ENCODE peak calls at places on chromosomes 12 and 14, in six cellular contexts. S is WTC11, A is H1, Q is K562, C is HepG2, H is endothelial cell of umbilical vein. T is an unnamed sample.

GRCh38 chr14:87461704-87462103 is 531.3 kb downstream of the GALC start:
- DNase-seq in S (no peak), A (no peak), Q (no peak), C (no peak), H (no peak), T (no peak)

GRCh38 chr12:5003025-5003666 is 40.5 kb upstream of the KCNA5 start:
- DNase-seq in S (peak), A (peak), Q (peak), C (peak), H (peak), T (peak)

GRCh38 chr14:61326149-61326548 is 4.8 kb downstream of the PRKCH start:
- DNase-seq in S (no peak), A (no peak), Q (no peak), C (no peak), H (no peak), T (no peak)

GRCh38 chr12:24911284-24911791 is 37.6 kb downstream of the BCAT1 start:
- DNase-seq in S (no peak), A (no peak), Q (no peak), C (peak), H (peak), T (peak)

GRCh38 chr12:505221-505620 is 45.5 kb downstream of the B4GALNT3 start:
- DNase-seq in S (no peak), A (no peak), Q (no peak), C (no peak), H (no peak), T (no peak)

GRCh38 chr12:80053048-80053790 is 46.1 kb upstream of the OTOGL start:
- DNase-seq in S (no peak), A (no peak), Q (no peak), C (no peak), H (peak), T (no peak)

GRCh38 chr14:24310666-24311604 is at the start of gene LTB4R:
- DNase-seq in S (peak), A (no peak), Q (no peak), C (no peak), H (peak), T (no peak)

GRCh38 chr12:101695698-101696097 is 1.7 kb upstream of the CHPT1 start:
- DNase-seq in S (no peak), A (no peak), Q (no peak), C (peak), H (no peak), T (no peak)

GRCh38 chr12:105417732-105418131 is 87.2 kb downstream of the C12orf75 start:
- DNase-seq in S (no peak), A (no peak), Q (no peak), C (no peak), H (no peak), T (no peak)

GRCh38 chr12:91180577-91180976 is 2.0 kb downstream of the DCN start:
- DNase-seq in S (no peak), A (no peak), Q (no peak), C (no peak), H (peak), T (no peak)

GRCh38 chr14:76908834-76909233 is 82.6 kb downstream of the LRRC74A start:
- DNase-seq in S (no peak), A (no peak), Q (no peak), C (no peak), H (no peak), T (peak)

GRCh38 chr14:103625361-103626095 is 3.5 kb upstream of the KLC1 start:
- DNase-seq in S (no peak), A (no peak), Q (no peak), C (no peak), H (no peak), T (no peak)

GRCh38 chr14:68680541-68681051 is 112.3 kb downstream of the ZFP36L1 start:
- DNase-seq in S (no peak), A (no peak), Q (no peak), C (no peak), H (no peak), T (no peak)

GRCh38 chr14:61322011-61322798 is 826 bp downstream of the PRKCH start:
- DNase-seq in S (peak), A (no peak), Q (no peak), C (no peak), H (no peak), T (peak)

GRCh38 chr12:49560695-49561094 is 7.2 kb downstream of the MCRS1 start:
- DNase-seq in S (no peak), A (no peak), Q (no peak), C (no peak), H (no peak), T (no peak)

GRCh38 chr12:84058136-84058535 is 854.5 kb downstream of the SLC6A15 start:
- DNase-seq in S (no peak), A (no peak), Q (no peak), C (no peak), H (no peak), T (no peak)

GRCh38 chr12:124030510-124030909 is 57.5 kb downstream of the ZNF664 start:
- DNase-seq in S (no peak), A (no peak), Q (peak), C (no peak), H (peak), T (no peak)

GRCh38 chr12:62263956-62264355 is 3.8 kb downstream of the USP15 start:
- DNase-seq in S (no peak), A (no peak), Q (no peak), C (no peak), H (no peak), T (no peak)

GRCh38 chr12:109732321-109733305 is 19.0 kb downstream of the FAM222A start:
- DNase-seq in S (peak), A (no peak), Q (no peak), C (no peak), H (no peak), T (no peak)

GRCh38 chr12:77584860-77585259 is 245.8 kb upstream of the NAV3 start:
- DNase-seq in S (no peak), A (no peak), Q (no peak), C (no peak), H (no peak), T (no peak)

GRCh38 chr12:25051583-25052190 is 102.8 kb upstream of the BCAT1 start:
- DNase-seq in S (no peak), A (no peak), Q (no peak), C (no peak), H (no peak), T (no peak)

GRCh38 chr14:23163830-23164229 is 19.6 kb downstream of the SLC7A8 start:
- DNase-seq in S (no peak), A (no peak), Q (no peak), C (no peak), H (no peak), T (no peak)

GRCh38 chr14:78141590-78141989 is 28.6 kb upstream of the NRXN3 start:
- DNase-seq in S (no peak), A (no peak), Q (no peak), C (no peak), H (no peak), T (no peak)

GRCh38 chr14:102206901-102207300 is 67.2 kb downstream of the WDR20 start:
- DNase-seq in S (no peak), A (no peak), Q (no peak), C (no peak), H (no peak), T (no peak)

GRCh38 chr12:27076468-27076867 is 5.9 kb downstream of the C12orf71 start:
- DNase-seq in S (no peak), A (no peak), Q (no peak), C (no peak), H (no peak), T (no peak)
- TF ChIP-seq JUN in S (no peak), A (no peak), Q (no peak), C (no peak), H (no peak), T (no peak)

DNA sequence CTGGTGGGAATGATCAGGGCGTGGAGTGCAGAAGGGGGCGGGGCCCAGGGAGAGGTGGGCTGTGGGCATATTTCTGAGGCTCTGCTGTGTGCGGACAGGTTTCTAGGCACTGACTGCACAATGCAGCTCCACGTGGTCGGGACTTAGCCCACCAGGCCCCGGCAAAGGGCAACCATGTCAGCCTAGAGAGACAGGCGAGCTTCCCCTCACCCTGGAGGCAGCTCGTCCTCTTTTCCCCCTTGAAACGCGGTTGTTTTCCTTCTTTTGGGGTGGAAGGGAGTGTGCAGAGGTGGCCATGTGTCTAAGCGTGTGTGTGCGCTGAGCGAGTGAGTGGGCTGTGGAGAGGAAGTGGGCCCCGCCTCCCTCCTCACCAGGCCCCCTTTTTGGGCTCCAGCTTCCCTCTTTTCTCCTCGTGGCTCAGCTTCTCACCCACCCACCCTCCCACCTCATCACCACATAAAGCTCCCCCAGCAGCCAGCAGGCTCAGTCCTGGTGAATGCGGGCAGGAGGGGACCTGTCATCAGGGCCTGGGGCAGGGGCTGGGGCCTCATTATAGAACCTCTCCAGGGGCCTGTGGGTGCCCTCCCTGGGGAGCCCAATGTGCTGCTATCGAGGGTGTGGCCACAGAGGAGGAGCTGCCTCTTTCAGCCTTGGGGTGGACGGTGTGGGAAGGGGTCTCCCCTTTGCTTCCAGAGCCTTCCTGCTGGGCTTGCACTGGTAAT is 22.0 kb downstream of the LRTM2 start:
- DNase-seq in S (peak), A (no peak), Q (no peak), C (no peak), H (no peak), T (no peak)
- TF ChIP-seq JUN in S (no peak), A (no peak), Q (no peak), C (no peak), H (no peak), T (no peak)

GRCh38 chr14:105021656-105022275 is 883 bp upstream of the CDCA4 start:
- DNase-seq in S (peak), A (no peak), Q (peak), C (peak), H (no peak), T (peak)
- TF ChIP-seq JUN in S (no peak), A (no peak), Q (no peak), C (no peak), H (no peak), T (peak)

DNA sequence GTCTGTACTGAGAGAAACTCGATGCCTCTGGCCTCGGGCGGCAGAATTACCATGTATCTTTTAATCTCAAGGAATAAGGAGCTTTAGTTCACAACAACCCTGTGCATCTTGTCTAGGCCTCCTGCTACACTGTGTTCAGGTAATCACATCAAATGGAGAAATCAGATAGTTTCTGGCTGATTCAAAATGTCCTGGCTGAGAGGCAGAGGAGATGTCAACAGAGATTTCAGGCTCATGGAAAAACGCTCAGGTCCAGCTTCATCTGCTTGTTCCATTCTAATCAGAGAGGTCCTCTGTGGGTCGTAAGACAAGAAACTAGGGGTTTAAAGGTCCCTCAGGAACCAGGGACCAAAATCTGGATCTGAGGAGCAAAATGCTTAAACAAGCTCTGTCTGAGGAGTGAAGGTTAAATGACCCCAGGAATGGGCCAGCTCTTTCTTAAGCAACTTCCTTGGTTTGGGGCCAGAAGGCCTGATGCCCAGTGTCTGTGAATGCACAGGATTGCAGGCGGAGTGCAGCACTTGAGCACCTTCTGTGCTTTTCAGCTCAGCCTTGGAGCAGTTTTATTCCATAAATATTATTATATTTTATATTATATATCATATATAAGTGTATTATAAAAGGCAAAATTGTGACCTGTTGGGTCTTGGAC is 170.2 kb upstream of the PRICKLE1 start:
- DNase-seq in S (no peak), A (no peak), Q (no peak), C (no peak), H (no peak), T (no peak)
- TF ChIP-seq JUN in S (no peak), A (no peak), Q (no peak), C (no peak), H (no peak), T (no peak)

GRCh38 chr12:111430418-111431353 is 25.0 kb downstream of the SH2B3 start:
- DNase-seq in S (no peak), A (no peak), Q (no peak), C (no peak), H (peak), T (no peak)

GRCh38 chr12:111434049-111434448 is 28.3 kb downstream of the SH2B3 start:
- DNase-seq in S (no peak), A (no peak), Q (no peak), C (no peak), H (no peak), T (no peak)

GRCh38 chr12:111429760-111430417 is 24.2 kb downstream of the SH2B3 start:
- DNase-seq in S (no peak), A (no peak), Q (no peak), C (no peak), H (peak), T (no peak)

GRCh38 chr12:111428728-111429175 is 23.0 kb downstream of the SH2B3 start:
- DNase-seq in S (no peak), A (no peak), Q (no peak), C (no peak), H (peak), T (no peak)

GRCh38 chr12:111431772-111432171 is 26.0 kb downstream of the SH2B3 start:
- DNase-seq in S (no peak), A (no peak), Q (no peak), C (no peak), H (no peak), T (no peak)
- TF ChIP-seq JUN in S (no peak), A (no peak), Q (no peak), C (no peak), H (no peak), T (no peak)

GRCh38 chr14:72182773-72183432 is 250.7 kb downstream of the RGS6 start:
- DNase-seq in S (no peak), A (no peak), Q (no peak), C (no peak), H (no peak), T (no peak)

GRCh38 chr14:72183631-72184030 is 251.4 kb downstream of the RGS6 start:
- DNase-seq in S (no peak), A (no peak), Q (no peak), C (no peak), H (no peak), T (no peak)

DNA sequence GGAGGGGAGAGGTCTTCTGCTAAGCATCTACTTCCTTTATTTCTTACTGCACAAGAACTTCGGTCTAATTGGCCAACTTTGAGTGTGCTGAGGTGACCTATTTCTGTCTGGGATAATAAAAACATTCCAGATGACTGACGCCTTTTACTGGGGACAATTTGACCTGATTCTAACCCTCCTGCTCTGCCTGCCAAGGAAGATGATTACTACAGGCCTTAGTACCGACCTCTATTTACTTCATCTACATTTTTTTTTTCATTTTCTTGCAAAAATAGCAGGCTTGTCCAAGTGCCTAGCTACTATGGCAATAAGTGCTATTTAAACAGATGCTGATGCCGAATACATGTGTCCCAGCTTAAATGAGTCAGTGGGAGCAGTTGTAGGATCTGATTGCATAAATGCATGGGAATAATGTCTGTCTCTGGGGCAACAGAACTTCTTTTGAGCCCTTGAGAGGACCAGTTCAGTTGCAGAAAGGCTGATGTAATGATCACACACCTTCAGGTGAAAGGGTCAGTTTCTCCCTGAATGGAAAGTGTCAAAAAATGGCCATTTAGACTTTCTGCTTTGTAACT is 254.3 kb downstream of the RGS6 start:
- DNase-seq in S (no peak), A (no peak), Q (no peak), C (no peak), H (no peak), T (no peak)
- TF ChIP-seq JUN in S (no peak), A (no peak), Q (no peak), C (no peak), H (no peak), T (no peak)

T was measured in A549.